ENCODE peak calls at places on chromosomes 6 and 20, in ten cellular contexts. One of them, this sample, is unnamed.
A peak's percentile ranks its signal among the peaks of the same experiment; 100 is the strongest.

GRCh38 chr6:16446241-16446640 is 207.9 kb downstream of the GMPR start:
- DNase-seq in dorsolateral prefrontal cortex: no peak
- DNase-seq in SK-MEL-5: no peak
- DNase-seq in iris pigment epithelial cell: peak; percentile 3
- DNase-seq in anterior cingulate cortex: no peak
- DNase-seq in activated CD4-positive, CD25-positive, alpha-beta regulatory T cell: no peak
- DNase-seq in breast epithelium: no peak
- DNase-seq in ELR: no peak
- DNase-seq in left ventricle myocardium inferior: no peak
- DNase-seq in H54: no peak
- DNase-seq in this sample: no peak

GRCh38 chr6:41051873-41052272 is 1.1 kb upstream of the APOBEC2 start:
- DNase-seq in dorsolateral prefrontal cortex: no peak
- DNase-seq in SK-MEL-5: no peak
- DNase-seq in iris pigment epithelial cell: no peak
- DNase-seq in anterior cingulate cortex: no peak
- DNase-seq in activated CD4-positive, CD25-positive, alpha-beta regulatory T cell: no peak
- DNase-seq in breast epithelium: no peak
- DNase-seq in ELR: no peak
- DNase-seq in left ventricle myocardium inferior: no peak
- DNase-seq in H54: no peak
- DNase-seq in this sample: no peak

GRCh38 chr6:95574811-95575210 is 2.5 kb upstream of the MANEA start:
- DNase-seq in dorsolateral prefrontal cortex: no peak
- DNase-seq in SK-MEL-5: no peak
- DNase-seq in iris pigment epithelial cell: peak; percentile 80
- DNase-seq in anterior cingulate cortex: no peak
- DNase-seq in activated CD4-positive, CD25-positive, alpha-beta regulatory T cell: no peak
- DNase-seq in breast epithelium: no peak
- DNase-seq in ELR: peak; percentile 11
- DNase-seq in left ventricle myocardium inferior: no peak
- DNase-seq in H54: no peak
- DNase-seq in this sample: no peak

GRCh38 chr6:155493694-155494143 is 38.1 kb upstream of the NOX3 start:
- DNase-seq in dorsolateral prefrontal cortex: no peak
- DNase-seq in SK-MEL-5: peak; percentile 71
- DNase-seq in iris pigment epithelial cell: peak; percentile 100
- DNase-seq in anterior cingulate cortex: peak; percentile 13
- DNase-seq in activated CD4-positive, CD25-positive, alpha-beta regulatory T cell: no peak
- DNase-seq in breast epithelium: peak; percentile 61
- DNase-seq in ELR: peak; percentile 100
- DNase-seq in left ventricle myocardium inferior: no peak
- DNase-seq in H54: peak; percentile 39
- DNase-seq in this sample: peak; percentile 85

GRCh38 chr6:43744931-43745727 is 24.9 kb upstream of the VEGFA start:
- DNase-seq in dorsolateral prefrontal cortex: no peak
- DNase-seq in SK-MEL-5: no peak
- DNase-seq in iris pigment epithelial cell: no peak
- DNase-seq in anterior cingulate cortex: no peak
- DNase-seq in activated CD4-positive, CD25-positive, alpha-beta regulatory T cell: no peak
- DNase-seq in breast epithelium: no peak
- DNase-seq in ELR: no peak
- DNase-seq in left ventricle myocardium inferior: no peak
- DNase-seq in H54: no peak
- DNase-seq in this sample: no peak

GRCh38 chr20:21339499-21339898 is 36.4 kb downstream of the XRN2 start:
- DNase-seq in dorsolateral prefrontal cortex: no peak
- DNase-seq in SK-MEL-5: no peak
- DNase-seq in iris pigment epithelial cell: peak; percentile 82
- DNase-seq in anterior cingulate cortex: no peak
- DNase-seq in activated CD4-positive, CD25-positive, alpha-beta regulatory T cell: no peak
- DNase-seq in breast epithelium: no peak
- DNase-seq in ELR: no peak
- DNase-seq in left ventricle myocardium inferior: no peak
- DNase-seq in H54: no peak
- DNase-seq in this sample: no peak

GRCh38 chr6:132190815-132191175 is 210.5 kb downstream of the MOXD1 start:
- DNase-seq in dorsolateral prefrontal cortex: no peak
- DNase-seq in SK-MEL-5: peak; percentile 12
- DNase-seq in iris pigment epithelial cell: peak; percentile 88
- DNase-seq in anterior cingulate cortex: no peak
- DNase-seq in activated CD4-positive, CD25-positive, alpha-beta regulatory T cell: no peak
- DNase-seq in breast epithelium: no peak
- DNase-seq in ELR: peak; percentile 55
- DNase-seq in left ventricle myocardium inferior: no peak
- DNase-seq in H54: no peak
- DNase-seq in this sample: no peak

GRCh38 chr20:58714340-58714922 is 21.8 kb downstream of the NPEPL1 start:
- DNase-seq in dorsolateral prefrontal cortex: peak; percentile 25
- DNase-seq in SK-MEL-5: no peak
- DNase-seq in iris pigment epithelial cell: no peak
- DNase-seq in anterior cingulate cortex: no peak
- DNase-seq in activated CD4-positive, CD25-positive, alpha-beta regulatory T cell: no peak
- DNase-seq in breast epithelium: no peak
- DNase-seq in ELR: no peak
- DNase-seq in left ventricle myocardium inferior: peak; percentile 8
- DNase-seq in H54: no peak
- DNase-seq in this sample: peak; percentile 83

GRCh38 chr6:109002100-109002697 is 92.4 kb downstream of the SESN1 start:
- DNase-seq in dorsolateral prefrontal cortex: no peak
- DNase-seq in SK-MEL-5: no peak
- DNase-seq in iris pigment epithelial cell: peak; percentile 87
- DNase-seq in anterior cingulate cortex: no peak
- DNase-seq in activated CD4-positive, CD25-positive, alpha-beta regulatory T cell: no peak
- DNase-seq in breast epithelium: peak; percentile 30
- DNase-seq in ELR: peak; percentile 32
- DNase-seq in left ventricle myocardium inferior: no peak
- DNase-seq in H54: no peak
- DNase-seq in this sample: no peak

GRCh38 chr20:25048519-25048952 is 9.4 kb downstream of the ACSS1 start:
- DNase-seq in dorsolateral prefrontal cortex: peak; percentile 37
- DNase-seq in SK-MEL-5: no peak
- DNase-seq in iris pigment epithelial cell: no peak
- DNase-seq in anterior cingulate cortex: no peak
- DNase-seq in activated CD4-positive, CD25-positive, alpha-beta regulatory T cell: no peak
- DNase-seq in breast epithelium: no peak
- DNase-seq in ELR: no peak
- DNase-seq in left ventricle myocardium inferior: no peak
- DNase-seq in H54: no peak
- DNase-seq in this sample: no peak

GRCh38 chr6:137229075-137229759 is 10.0 kb upstream of the IFNGR1 start:
- DNase-seq in dorsolateral prefrontal cortex: no peak
- DNase-seq in SK-MEL-5: no peak
- DNase-seq in iris pigment epithelial cell: no peak
- DNase-seq in anterior cingulate cortex: no peak
- DNase-seq in activated CD4-positive, CD25-positive, alpha-beta regulatory T cell: no peak
- DNase-seq in breast epithelium: no peak
- DNase-seq in ELR: no peak
- DNase-seq in left ventricle myocardium inferior: no peak
- DNase-seq in H54: no peak
- DNase-seq in this sample: no peak

GRCh38 chr6:144543006-144543871 is 258.1 kb downstream of the UTRN start:
- DNase-seq in dorsolateral prefrontal cortex: no peak
- DNase-seq in SK-MEL-5: no peak
- DNase-seq in iris pigment epithelial cell: peak; percentile 28
- DNase-seq in anterior cingulate cortex: no peak
- DNase-seq in activated CD4-positive, CD25-positive, alpha-beta regulatory T cell: no peak
- DNase-seq in breast epithelium: no peak
- DNase-seq in ELR: peak; percentile 84
- DNase-seq in left ventricle myocardium inferior: no peak
- DNase-seq in H54: peak; percentile 28
- DNase-seq in this sample: no peak

GRCh38 chr20:32539817-32540675 is 45.1 kb downstream of the NOL4L start:
- DNase-seq in dorsolateral prefrontal cortex: no peak
- DNase-seq in SK-MEL-5: no peak
- DNase-seq in iris pigment epithelial cell: no peak
- DNase-seq in anterior cingulate cortex: no peak
- DNase-seq in activated CD4-positive, CD25-positive, alpha-beta regulatory T cell: peak; percentile 27
- DNase-seq in breast epithelium: no peak
- DNase-seq in ELR: no peak
- DNase-seq in left ventricle myocardium inferior: no peak
- DNase-seq in H54: no peak
- DNase-seq in this sample: no peak

GRCh38 chr6:34696189-34696738 is 303 bp downstream of the ILRUN start:
- DNase-seq in dorsolateral prefrontal cortex: no peak
- DNase-seq in SK-MEL-5: no peak
- DNase-seq in iris pigment epithelial cell: peak; percentile 41
- DNase-seq in anterior cingulate cortex: no peak
- DNase-seq in activated CD4-positive, CD25-positive, alpha-beta regulatory T cell: no peak
- DNase-seq in breast epithelium: peak; percentile 65
- DNase-seq in ELR: peak; percentile 62
- DNase-seq in left ventricle myocardium inferior: peak; percentile 58
- DNase-seq in H54: peak; percentile 27
- DNase-seq in this sample: peak; percentile 88

GRCh38 chr20:13430346-13431002 is 208.3 kb downstream of the TASP1 start:
- DNase-seq in dorsolateral prefrontal cortex: no peak
- DNase-seq in SK-MEL-5: no peak
- DNase-seq in iris pigment epithelial cell: peak; percentile 68
- DNase-seq in anterior cingulate cortex: no peak
- DNase-seq in activated CD4-positive, CD25-positive, alpha-beta regulatory T cell: no peak
- DNase-seq in breast epithelium: no peak
- DNase-seq in ELR: peak; percentile 41
- DNase-seq in left ventricle myocardium inferior: no peak
- DNase-seq in H54: no peak
- DNase-seq in this sample: no peak

GRCh38 chr20:41125530-41126457 is 11.5 kb upstream of the PLCG1 start:
- DNase-seq in dorsolateral prefrontal cortex: no peak
- DNase-seq in SK-MEL-5: no peak
- DNase-seq in iris pigment epithelial cell: no peak
- DNase-seq in anterior cingulate cortex: no peak
- DNase-seq in activated CD4-positive, CD25-positive, alpha-beta regulatory T cell: no peak
- DNase-seq in breast epithelium: no peak
- DNase-seq in ELR: no peak
- DNase-seq in left ventricle myocardium inferior: no peak
- DNase-seq in H54: no peak
- DNase-seq in this sample: no peak

GRCh38 chr6:21263531-21264287 is 329.8 kb upstream of the SOX4 start:
- DNase-seq in dorsolateral prefrontal cortex: no peak
- DNase-seq in SK-MEL-5: no peak
- DNase-seq in iris pigment epithelial cell: peak; percentile 78
- DNase-seq in anterior cingulate cortex: no peak
- DNase-seq in activated CD4-positive, CD25-positive, alpha-beta regulatory T cell: no peak
- DNase-seq in breast epithelium: peak; percentile 47
- DNase-seq in ELR: peak; percentile 87
- DNase-seq in left ventricle myocardium inferior: no peak
- DNase-seq in H54: peak; percentile 12
- DNase-seq in this sample: no peak

This sample was measured in osteocyte.